ENCODE peak calls at places on chromosomes 13 and 19, in eight cellular contexts. One of them, this sample, is unnamed. For H3K4me1, the result is how much of the 10 kb centered on the place peaks cover.

GRCh38 chr19:4638330-4638729 is 986 bp upstream of the TNFAIP8L1 start:
- DNase-seq in gastrocnemius medialis: no peak
- DNase-seq in hepatocyte: no peak
- DNase-seq in tibial artery: no peak
- DNase-seq in HCT116: no peak
- DNase-seq in left ventricle myocardium inferior: peak
- DNase-seq in thoracic aorta: no peak
- DNase-seq in upper lobe of right lung: no peak
- DNase-seq in this sample: no peak

GRCh38 chr19:33621811-33622504 is at the start of gene CHST8:
- DNase-seq in hepatocyte: peak
- DNase-seq in HCT116: no peak
- DNase-seq in thoracic aorta: no peak
- DNase-seq in gastrocnemius medialis: no peak
- DNase-seq in left ventricle myocardium inferior: peak
- DNase-seq in tibial artery: no peak
- DNase-seq in upper lobe of right lung: no peak
- DNase-seq in this sample: peak

GRCh38 chr13:99467764-99468163 is 33.5 kb upstream of the TM9SF2 start:
- DNase-seq in hepatocyte: peak
- DNase-seq in HCT116: no peak
- DNase-seq in thoracic aorta: no peak
- DNase-seq in tibial artery: no peak
- DNase-seq in left ventricle myocardium inferior: no peak
- DNase-seq in upper lobe of right lung: no peak
- DNase-seq in gastrocnemius medialis: no peak
- DNase-seq in this sample: no peak

GRCh38 chr19:19410553-19411550 is 5.4 kb downstream of the GATAD2A start:
- DNase-seq in tibial artery: no peak
- DNase-seq in gastrocnemius medialis: no peak
- DNase-seq in upper lobe of right lung: no peak
- DNase-seq in hepatocyte: no peak
- DNase-seq in thoracic aorta: no peak
- DNase-seq in HCT116: no peak
- DNase-seq in left ventricle myocardium inferior: no peak
- DNase-seq in this sample: no peak

GRCh38 chr19:51607077-51607476 is 23.1 kb downstream of the SIGLEC5 start:
- DNase-seq in left ventricle myocardium inferior: no peak
- DNase-seq in gastrocnemius medialis: no peak
- DNase-seq in upper lobe of right lung: no peak
- DNase-seq in tibial artery: no peak
- DNase-seq in thoracic aorta: no peak
- DNase-seq in hepatocyte: no peak
- DNase-seq in HCT116: no peak
- DNase-seq in this sample: no peak

GRCh38 chr19:41774515-41774980 is 19.2 kb downstream of the CEACAM6 start:
- DNase-seq in hepatocyte: peak
- DNase-seq in gastrocnemius medialis: no peak
- DNase-seq in upper lobe of right lung: no peak
- DNase-seq in tibial artery: no peak
- DNase-seq in thoracic aorta: no peak
- DNase-seq in left ventricle myocardium inferior: no peak
- DNase-seq in HCT116: peak
- DNase-seq in this sample: no peak

GRCh38 chr13:49060698-49061387 is 85.1 kb downstream of the FNDC3A start:
- DNase-seq in hepatocyte: no peak
- DNase-seq in thoracic aorta: no peak
- DNase-seq in upper lobe of right lung: no peak
- DNase-seq in left ventricle myocardium inferior: no peak
- DNase-seq in tibial artery: no peak
- DNase-seq in gastrocnemius medialis: no peak
- DNase-seq in HCT116: no peak
- DNase-seq in this sample: no peak

GRCh38 chr13:105019073-105019472 is 1516.4 kb downstream of the EFNB2 start:
- DNase-seq in HCT116: no peak
- DNase-seq in thoracic aorta: no peak
- DNase-seq in upper lobe of right lung: no peak
- DNase-seq in tibial artery: no peak
- DNase-seq in left ventricle myocardium inferior: no peak
- DNase-seq in hepatocyte: no peak
- DNase-seq in gastrocnemius medialis: no peak
- DNase-seq in this sample: no peak

GRCh38 chr19:3184847-3185481 is 766 bp upstream of the NCLN start:
- DNase-seq in hepatocyte: peak
- DNase-seq in upper lobe of right lung: peak
- DNase-seq in thoracic aorta: peak
- DNase-seq in tibial artery: peak
- DNase-seq in left ventricle myocardium inferior: peak
- DNase-seq in HCT116: no peak
- DNase-seq in gastrocnemius medialis: peak
- DNase-seq in this sample: peak

GRCh38 chr13:48749699-48750473 is 96.2 kb downstream of the CYSLTR2 start:
- DNase-seq in thoracic aorta: peak
- DNase-seq in tibial artery: peak
- DNase-seq in HCT116: peak
- DNase-seq in hepatocyte: peak
- DNase-seq in left ventricle myocardium inferior: peak
- DNase-seq in gastrocnemius medialis: peak
- DNase-seq in upper lobe of right lung: peak
- DNase-seq in this sample: peak

GRCh38 chr19:51317381-51317780 is 5.9 kb downstream of the IGLON5 start:
- DNase-seq in thoracic aorta: no peak
- DNase-seq in gastrocnemius medialis: no peak
- DNase-seq in hepatocyte: peak
- DNase-seq in upper lobe of right lung: no peak
- DNase-seq in HCT116: no peak
- DNase-seq in left ventricle myocardium inferior: no peak
- DNase-seq in tibial artery: no peak
- DNase-seq in this sample: no peak

GRCh38 chr13:73781384-73781783 is 352.8 kb downstream of the KLF12 start:
- DNase-seq in HCT116: no peak
- DNase-seq in hepatocyte: no peak
- DNase-seq in tibial artery: no peak
- DNase-seq in upper lobe of right lung: no peak
- DNase-seq in thoracic aorta: no peak
- DNase-seq in gastrocnemius medialis: no peak
- DNase-seq in left ventricle myocardium inferior: no peak
- DNase-seq in this sample: no peak

GRCh38 chr19:2455481-2456300 is 1.1 kb downstream of the LMNB2 start:
- DNase-seq in left ventricle myocardium inferior: peak
- DNase-seq in gastrocnemius medialis: no peak
- DNase-seq in tibial artery: no peak
- DNase-seq in thoracic aorta: no peak
- DNase-seq in hepatocyte: peak
- DNase-seq in HCT116: no peak
- DNase-seq in upper lobe of right lung: peak
- DNase-seq in this sample: peak

GRCh38 chr13:99196466-99197256 is 4.0 kb upstream of the UBAC2 start:
- DNase-seq in HCT116: peak
- DNase-seq in upper lobe of right lung: no peak
- DNase-seq in thoracic aorta: no peak
- DNase-seq in left ventricle myocardium inferior: no peak
- DNase-seq in gastrocnemius medialis: no peak
- DNase-seq in tibial artery: no peak
- DNase-seq in hepatocyte: no peak
- DNase-seq in this sample: no peak

GRCh38 chr19:36169084-36169760 is 17.0 kb upstream of the COX7A1 start:
- DNase-seq in tibial artery: peak
- DNase-seq in thoracic aorta: no peak
- DNase-seq in HCT116: no peak
- DNase-seq in gastrocnemius medialis: no peak
- DNase-seq in left ventricle myocardium inferior: no peak
- DNase-seq in hepatocyte: peak
- DNase-seq in upper lobe of right lung: no peak
- DNase-seq in this sample: no peak

GRCh38 chr19:3625996-3626472 is 556 bp downstream of the CACTIN start:
- DNase-seq in tibial artery: no peak
- DNase-seq in thoracic aorta: no peak
- DNase-seq in gastrocnemius medialis: no peak
- DNase-seq in HCT116: no peak
- DNase-seq in hepatocyte: no peak
- DNase-seq in left ventricle myocardium inferior: no peak
- DNase-seq in upper lobe of right lung: no peak
- DNase-seq in this sample: no peak

GRCh38 chr19:40604647-40605200 is 3.6 kb downstream of the LTBP4 start:
- DNase-seq in upper lobe of right lung: no peak
- DNase-seq in gastrocnemius medialis: no peak
- DNase-seq in HCT116: no peak
- DNase-seq in hepatocyte: peak
- DNase-seq in left ventricle myocardium inferior: no peak
- DNase-seq in thoracic aorta: no peak
- DNase-seq in tibial artery: no peak
- DNase-seq in this sample: peak

GRCh38 chr19:34310494-34310981 is 54.5 kb upstream of the GPI start:
- DNase-seq in hepatocyte: no peak
- DNase-seq in upper lobe of right lung: no peak
- DNase-seq in tibial artery: no peak
- DNase-seq in left ventricle myocardium inferior: no peak
- DNase-seq in gastrocnemius medialis: peak
- DNase-seq in HCT116: no peak
- DNase-seq in thoracic aorta: no peak
- DNase-seq in this sample: no peak

GRCh38 chr19:35897706-35898451 is 2.5 kb downstream of the NFKBID start:
- DNase-seq in gastrocnemius medialis: no peak
- DNase-seq in thoracic aorta: no peak
- DNase-seq in left ventricle myocardium inferior: no peak
- DNase-seq in hepatocyte: no peak
- DNase-seq in HCT116: no peak
- DNase-seq in tibial artery: no peak
- DNase-seq in upper lobe of right lung: no peak
- DNase-seq in this sample: no peak

GRCh38 chr19:13022111-13022858 is 27.0 kb downstream of the NFIX start:
- DNase-seq in upper lobe of right lung: no peak
- DNase-seq in tibial artery: peak
- DNase-seq in thoracic aorta: no peak
- DNase-seq in left ventricle myocardium inferior: peak
- DNase-seq in gastrocnemius medialis: peak
- DNase-seq in HCT116: no peak
- DNase-seq in hepatocyte: no peak
- DNase-seq in this sample: peak

GRCh38 chr19:13018037-13018914 is 23.0 kb downstream of the NFIX start:
- DNase-seq in left ventricle myocardium inferior: peak
- DNase-seq in hepatocyte: no peak
- DNase-seq in gastrocnemius medialis: no peak
- DNase-seq in HCT116: no peak
- DNase-seq in tibial artery: no peak
- DNase-seq in thoracic aorta: no peak
- DNase-seq in upper lobe of right lung: peak
- DNase-seq in this sample: peak

GRCh38 chr19:13019330-13019729 is 24.1 kb downstream of the NFIX start:
- DNase-seq in thoracic aorta: no peak
- DNase-seq in hepatocyte: no peak
- DNase-seq in upper lobe of right lung: no peak
- DNase-seq in gastrocnemius medialis: no peak
- DNase-seq in HCT116: no peak
- DNase-seq in tibial artery: no peak
- DNase-seq in left ventricle myocardium inferior: no peak
- DNase-seq in this sample: no peak

GRCh38 chr19:13017306-13018036 is 22.2 kb downstream of the NFIX start:
- DNase-seq in thoracic aorta: no peak
- DNase-seq in hepatocyte: no peak
- DNase-seq in upper lobe of right lung: no peak
- DNase-seq in gastrocnemius medialis: no peak
- DNase-seq in left ventricle myocardium inferior: no peak
- DNase-seq in HCT116: no peak
- DNase-seq in tibial artery: no peak
- DNase-seq in this sample: no peak

GRCh38 chr19:13020002-13020414 is 24.7 kb downstream of the NFIX start:
- DNase-seq in gastrocnemius medialis: no peak
- DNase-seq in left ventricle myocardium inferior: no peak
- DNase-seq in tibial artery: no peak
- DNase-seq in upper lobe of right lung: no peak
- DNase-seq in thoracic aorta: no peak
- DNase-seq in hepatocyte: no peak
- DNase-seq in HCT116: no peak
- DNase-seq in this sample: peak
- H3K27ac ChIP-seq in gastrocnemius medialis: peak
- H3K27ac ChIP-seq in left ventricle myocardium inferior: peak
- H3K27ac ChIP-seq in tibial artery: peak
- H3K27ac ChIP-seq in upper lobe of right lung: peak
- H3K27ac ChIP-seq in thoracic aorta: peak
- H3K27ac ChIP-seq in hepatocyte: no peak
- H3K27ac ChIP-seq in HCT116: no peak
- H3K27ac ChIP-seq in this sample: peak

GRCh38 chr19:14110650-14111049 is 6.9 kb downstream of the PRKACA start:
- DNase-seq in tibial artery: no peak
- DNase-seq in left ventricle myocardium inferior: no peak
- DNase-seq in upper lobe of right lung: no peak
- DNase-seq in gastrocnemius medialis: no peak
- DNase-seq in HCT116: no peak
- DNase-seq in hepatocyte: no peak
- DNase-seq in thoracic aorta: no peak
- DNase-seq in this sample: no peak
- H3K4me1 ChIP-seq in tibial artery: half or more
- H3K4me1 ChIP-seq in left ventricle myocardium inferior: half or more
- H3K4me1 ChIP-seq in upper lobe of right lung: under half
- H3K4me1 ChIP-seq in gastrocnemius medialis: half or more
- H3K4me1 ChIP-seq in HCT116: under half
- H3K4me1 ChIP-seq in hepatocyte: under half
- H3K4me1 ChIP-seq in thoracic aorta: under half
- H3K4me1 ChIP-seq in this sample: under half

GRCh38 chr13:44605711-44606110 is 29.6 kb upstream of the TSC22D1 start:
- DNase-seq in HCT116: no peak
- DNase-seq in left ventricle myocardium inferior: no peak
- DNase-seq in upper lobe of right lung: no peak
- DNase-seq in hepatocyte: no peak
- DNase-seq in thoracic aorta: no peak
- DNase-seq in tibial artery: no peak
- DNase-seq in gastrocnemius medialis: no peak
- DNase-seq in this sample: no peak
- H3K27ac ChIP-seq in HCT116: no peak
- H3K27ac ChIP-seq in left ventricle myocardium inferior: no peak
- H3K27ac ChIP-seq in upper lobe of right lung: no peak
- H3K27ac ChIP-seq in hepatocyte: no peak
- H3K27ac ChIP-seq in thoracic aorta: no peak
- H3K27ac ChIP-seq in tibial artery: no peak
- H3K27ac ChIP-seq in gastrocnemius medialis: no peak
- H3K27ac ChIP-seq in this sample: no peak

DNA sequence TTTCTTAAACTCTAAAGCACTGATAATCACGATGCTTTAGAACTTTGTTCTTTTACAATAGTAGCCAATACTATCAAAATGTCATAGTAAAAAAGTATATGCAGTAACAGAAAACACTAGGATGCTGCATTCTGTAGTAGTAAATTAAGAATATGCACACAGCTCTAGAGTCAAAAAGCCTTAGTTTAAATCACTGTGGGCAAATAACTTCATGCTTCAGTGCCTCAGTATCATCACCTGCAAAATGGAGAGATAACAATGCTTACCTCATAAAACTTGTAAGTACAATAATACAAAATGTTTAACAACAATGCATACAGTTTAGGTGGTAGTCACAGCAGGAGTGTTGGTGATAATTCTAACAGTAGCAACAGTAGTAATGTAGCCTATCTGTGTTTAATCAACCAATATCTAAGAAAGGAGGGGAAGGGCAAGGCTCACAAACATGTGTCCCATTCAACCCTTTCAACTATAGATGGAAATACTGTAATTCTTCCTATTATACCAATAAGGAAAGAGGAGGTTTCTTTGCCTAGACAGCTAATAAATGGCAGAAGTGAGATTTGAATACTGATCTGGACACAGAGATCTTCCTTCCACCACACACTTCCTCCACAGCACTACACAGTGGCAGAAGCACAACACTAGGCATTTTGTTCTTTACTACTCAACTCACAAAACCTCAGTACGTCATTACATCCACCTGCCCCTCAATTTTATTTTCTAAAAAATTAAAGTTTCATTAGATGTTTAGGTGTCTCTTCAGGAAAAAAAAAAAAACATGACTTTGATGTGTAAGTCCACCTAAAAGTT is 4.6 kb downstream of the RBM26 start:
- DNase-seq in hepatocyte: no peak
- DNase-seq in upper lobe of right lung: no peak
- DNase-seq in gastrocnemius medialis: no peak
- DNase-seq in HCT116: no peak
- DNase-seq in thoracic aorta: no peak
- DNase-seq in left ventricle myocardium inferior: no peak
- DNase-seq in tibial artery: no peak
- DNase-seq in this sample: no peak
- H3K4me1 ChIP-seq in hepatocyte: under half
- H3K4me1 ChIP-seq in upper lobe of right lung: under half
- H3K4me1 ChIP-seq in gastrocnemius medialis: half or more
- H3K4me1 ChIP-seq in HCT116: under half
- H3K4me1 ChIP-seq in thoracic aorta: under half
- H3K4me1 ChIP-seq in left ventricle myocardium inferior: half or more
- H3K4me1 ChIP-seq in tibial artery: under half
- H3K4me1 ChIP-seq in this sample: under half